ENCODE peak calls at places on chromosomes 11 and 22, in four cellular contexts. J, R, G and V are unnamed samples. For H3K4me1, the result is how much of the 10 kb centered on the place peaks cover.

GRCh38 chr11:47148903-47149535 is 27.7 kb downstream of the ARFGAP2 start:
- DNase-seq in J (no peak), G (no peak), R (no peak), V (peak)

GRCh38 chr22:22109693-22110466 is 127.3 kb upstream of the TOP3B start:
- DNase-seq in G (no peak), R (peak), J (peak), V (no peak)

GRCh38 chr11:121534131-121535093 is 81.6 kb upstream of the SORL1-AS1 start:
- DNase-seq in J (peak), G (no peak), R (peak), V (peak)

GRCh38 chr11:119832536-119832935 is 103.5 kb upstream of the NECTIN1 start:
- DNase-seq in G (peak), J (peak), R (no peak), V (peak)

GRCh38 chr11:58659404-58659803 is 36.9 kb downstream of the CNTF start:
- DNase-seq in G (no peak), J (peak), R (no peak), V (no peak)

GRCh38 chr11:11472096-11472495 is 119.0 kb upstream of the CSNK2A3 start:
- DNase-seq in G (no peak), J (no peak), R (no peak), V (no peak)

GRCh38 chr22:37805878-37806277 is 1.9 kb upstream of the GCAT start:
- DNase-seq in R (no peak), J (no peak), G (no peak), V (peak)

GRCh38 chr11:94281321-94281720 is 23.1 kb upstream of the IZUMO1R start:
- DNase-seq in R (peak), J (no peak), G (peak), V (no peak)

GRCh38 chr11:73152861-73153483 is 10.9 kb upstream of the FCHSD2 start:
- DNase-seq in J (peak), R (peak), G (peak), V (no peak)

GRCh38 chr11:73334244-73335203 is 26.4 kb downstream of the ARHGEF17 start:
- DNase-seq in R (no peak), J (peak), G (peak), V (peak)

GRCh38 chr22:27795053-27795452 is 6.5 kb downstream of the MN1 start:
- DNase-seq in G (peak), J (no peak), R (peak), V (peak)
- H3K4me1 ChIP-seq in G (half or more), J (under half), R (half or more), V (under half)

GRCh38 chr11:117723625-117724024 is 73.4 kb downstream of the DSCAML1 start:
- DNase-seq in J (no peak), G (no peak), R (peak), V (no peak)
- TF ChIP-seq EZH2phosphoT487 in J (no peak), G (no peak), R (no peak), V (no peak)

DNA sequence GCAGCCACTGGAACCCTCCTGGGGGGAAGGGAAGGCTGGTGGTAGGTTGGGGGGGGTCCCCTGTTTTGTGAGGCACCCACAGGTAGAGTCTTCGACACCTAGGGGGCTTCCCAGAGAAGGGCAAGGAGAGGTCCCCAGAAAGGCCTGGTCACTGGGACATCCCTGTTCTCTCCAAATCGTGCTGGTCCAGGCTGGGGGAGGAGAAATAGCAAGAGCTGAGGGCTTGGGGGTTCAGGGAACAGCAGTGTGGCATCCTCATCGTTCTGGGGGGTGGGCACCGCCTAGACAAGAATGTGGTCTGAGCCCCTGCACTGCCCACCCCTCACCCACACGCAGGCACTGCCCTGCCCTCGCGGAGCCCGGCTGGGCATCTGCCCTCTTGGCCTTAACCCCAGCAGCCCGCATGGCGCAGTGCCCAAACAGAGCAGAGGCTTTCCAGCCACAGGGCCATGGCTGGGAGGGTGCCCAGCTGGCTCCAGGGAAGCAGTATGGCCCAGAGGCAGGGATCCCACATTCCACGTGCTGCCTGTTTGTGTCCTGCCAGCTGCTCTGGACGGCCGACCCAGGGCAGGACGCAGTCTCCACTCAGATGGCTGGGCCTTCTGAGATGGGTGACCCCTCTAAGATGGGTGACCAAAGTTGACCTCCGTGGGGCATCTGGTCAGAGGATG is 14.5 kb downstream of the SCARF2 start:
- DNase-seq in J (no peak), R (no peak), G (no peak), V (peak)
- TF ChIP-seq EZH2 in J (no peak), R (no peak), G (no peak), V (no peak)

GRCh38 chr22:43892183-43892894 is 526 bp upstream of the PNPLA5 start:
- DNase-seq in J (no peak), R (peak), G (no peak), V (no peak)
- H3K4me1 ChIP-seq in J (under half), R (under half), G (under half), V (under half)

DNA sequence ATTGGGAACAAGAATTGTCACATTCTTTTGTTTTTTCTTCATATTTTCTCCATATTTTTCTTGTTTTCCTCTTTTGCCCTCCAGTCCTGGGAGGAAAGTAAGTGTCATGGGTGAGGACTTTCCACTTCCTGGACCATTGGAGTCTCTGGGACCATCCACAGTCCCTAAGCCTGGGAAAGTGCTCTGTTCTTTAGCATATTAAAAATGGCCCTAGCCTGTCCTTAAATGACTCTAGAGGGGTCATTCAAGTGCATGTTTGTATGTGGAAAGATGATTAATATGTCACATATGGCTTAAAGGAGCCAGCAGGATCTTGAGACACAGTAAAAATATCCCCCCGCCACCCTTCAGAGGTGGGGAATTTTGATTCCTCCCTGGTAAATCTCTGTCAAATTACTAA is 20.1 kb upstream of the SCGB1D1 start:
- DNase-seq in J (no peak), R (no peak), G (no peak), V (peak)
- TF ChIP-seq EZH2phosphoT487 in J (no peak), R (no peak), G (no peak), V (no peak)

DNA sequence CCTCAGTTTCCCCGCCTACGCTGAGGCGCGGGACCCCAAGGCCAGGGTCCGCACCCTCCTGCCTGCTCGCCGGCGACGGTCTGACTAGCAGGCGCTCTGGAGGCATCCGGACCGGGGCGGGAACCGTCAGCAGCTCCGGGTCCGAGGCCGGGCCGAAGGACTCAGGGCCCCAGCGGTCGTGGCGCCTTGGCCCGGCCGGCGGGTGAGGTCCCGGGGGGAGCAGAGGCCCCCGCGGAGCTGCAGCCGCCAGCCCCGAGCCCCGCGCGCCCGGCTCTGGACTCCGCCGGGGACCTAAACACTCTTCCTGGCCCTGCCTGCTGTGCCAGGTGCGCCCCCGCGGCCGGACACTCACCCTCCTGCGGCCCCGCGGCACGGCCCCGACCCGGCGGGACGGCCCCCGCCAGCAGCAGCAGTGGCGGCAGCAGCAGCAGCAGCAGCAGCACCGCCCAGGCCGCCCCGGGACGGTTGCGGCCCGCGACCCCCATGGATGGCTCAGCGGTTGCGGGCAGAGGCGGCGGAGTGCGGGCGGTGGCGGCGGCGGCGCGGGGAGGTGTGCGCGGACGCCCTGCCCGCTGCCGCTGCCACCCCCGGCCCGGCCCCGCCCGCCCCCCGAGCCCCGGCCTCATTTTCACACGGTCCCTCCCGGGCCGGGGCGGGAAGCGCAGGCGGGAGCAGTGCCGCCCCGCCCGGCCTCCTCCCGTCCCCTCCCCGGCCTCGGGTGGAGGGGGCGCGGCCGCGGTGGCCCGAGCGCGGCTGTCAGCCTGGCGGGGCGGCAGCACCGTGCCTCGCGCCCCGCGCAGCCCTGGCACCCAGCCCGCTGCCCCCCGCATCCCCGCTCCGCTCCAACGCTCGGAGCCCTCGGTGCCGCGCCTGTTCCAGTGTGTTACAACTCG is at the start of gene SCUBE2:
- DNase-seq in R (peak), G (peak), J (no peak), V (peak)
- TF ChIP-seq EZH2 in R (no peak), G (peak), J (peak), V (no peak)

GRCh38 chr11:14312736-14313438 is 46.1 kb downstream of the RRAS2 start:
- DNase-seq in G (no peak), R (no peak), J (peak), V (peak)
- H3K4me1 ChIP-seq in G (under half), R (half or more), J (under half), V (half or more)

GRCh38 chr11:66614073-66614472 is 2.4 kb upstream of the RBM14 start:
- DNase-seq in R (no peak), G (no peak), J (no peak), V (no peak)

GRCh38 chr11:66624450-66624849 is 8.0 kb downstream of the RBM14 start:
- DNase-seq in G (no peak), J (no peak), R (no peak), V (no peak)

GRCh38 chr11:66617148-66617814 is 851 bp downstream of the RBM14 start:
- DNase-seq in R (no peak), J (peak), G (no peak), V (peak)

GRCh38 chr11:66616379-66617147 is at the start of gene RBM14:
- DNase-seq in R (peak), G (peak), J (peak), V (peak)

GRCh38 chr11:66619080-66619554 is 2.7 kb downstream of the RBM14 start:
- DNase-seq in J (no peak), G (no peak), R (no peak), V (peak)
- TF ChIP-seq EZH2phosphoT487 in J (no peak), G (no peak), R (no peak), V (no peak)

DNA sequence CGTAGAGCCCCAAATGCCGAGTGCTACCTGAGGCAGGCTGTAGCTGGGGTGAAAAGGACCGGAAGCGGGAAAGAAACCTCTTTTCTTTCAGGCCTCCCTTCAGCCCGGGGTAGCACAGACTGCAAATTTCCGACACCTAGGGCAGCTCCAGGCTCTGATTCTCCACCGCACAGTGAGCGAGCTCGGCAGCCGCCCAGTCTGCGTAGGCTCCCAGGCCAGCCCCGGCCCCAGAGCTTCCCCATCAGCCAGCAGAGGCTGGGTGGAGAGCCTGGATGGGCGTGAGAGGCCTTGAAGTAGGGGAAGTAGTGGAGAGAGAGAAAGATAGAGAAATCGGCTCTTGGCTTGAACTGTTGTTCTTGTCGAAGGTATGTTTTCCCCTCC is 9.3 kb upstream of the PAX6 start:
- DNase-seq in G (peak), R (peak), J (no peak), V (no peak)
- TF ChIP-seq EZH2 in G (no peak), R (peak), J (no peak), V (peak)

GRCh38 chr11:62546244-62546936 is at the start of gene AHNAK:
- DNase-seq in G (peak), J (peak), R (peak), V (peak)
- H3K4me1 ChIP-seq in G (under half), J (half or more), R (under half), V (under half)